ENCODE peak calls at places on chromosomes 7 and 10, in four cellular contexts. F is neuronal stem cell, L is H9, I is IMR-90. K is an unnamed sample.

GRCh38 chr10:11615396-11615795 is 3.9 kb upstream of the USP6NL start:
- DNase-seq in F (no peak), L (no peak), I (no peak), K (no peak)

GRCh38 chr10:14481752-14482151 is 151.0 kb upstream of the FRMD4A start:
- DNase-seq in I (peak; percentile 40), L (no peak), F (no peak), K (peak; percentile 82)

GRCh38 chr7:69982197-69982596 is 383.9 kb downstream of the AUTS2 start:
- DNase-seq in I (no peak), L (no peak), F (peak; percentile 53), K (no peak)

GRCh38 chr10:22712959-22713852 is 1.2 kb downstream of the PIP4K2A start:
- DNase-seq in F (peak; percentile 14), I (peak; percentile 33), L (peak; percentile 31), K (peak; percentile 56)

GRCh38 chr10:95394161-95394880 is 103.5 kb upstream of the PDLIM1 start:
- DNase-seq in L (peak; percentile 24), I (no peak), F (no peak), K (no peak)

GRCh38 chr7:22724861-22725260 is 2.1 kb upstream of the IL6 start:
- DNase-seq in F (no peak), I (no peak), L (no peak), K (no peak)

GRCh38 chr10:126243976-126244375 is 144.3 kb downstream of the ADAM12 start:
- DNase-seq in L (no peak), F (no peak), I (peak; percentile 95), K (no peak)

GRCh38 chr10:120039826-120040225 is 147.3 kb downstream of the SEC23IP start:
- DNase-seq in L (no peak), I (no peak), F (no peak), K (no peak)

GRCh38 chr10:75853085-75853484 is 421.7 kb downstream of the LRMDA start:
- DNase-seq in F (no peak), I (no peak), L (no peak), K (peak; percentile 6)

GRCh38 chr7:124765401-124766352 is at the start of gene GPR37:
- DNase-seq in F (peak; percentile 70), I (peak; percentile 93), L (peak; percentile 95), K (peak; percentile 95)

GRCh38 chr7:137579913-137580640 is 236.5 kb upstream of the PTN start:
- DNase-seq in I (peak; percentile 95), F (no peak), L (no peak), K (peak; percentile 83)

GRCh38 chr7:78490526-78490925 is 692.0 kb downstream of the PHTF2 start:
- DNase-seq in I (no peak), L (no peak), F (no peak), K (no peak)

GRCh38 chr7:80876894-80877414 is 41.9 kb downstream of the SEMA3C start:
- DNase-seq in I (peak; percentile 56), L (no peak), F (no peak), K (peak; percentile 82)

GRCh38 chr10:100972115-100972903 is 3.0 kb downstream of the SEMA4G start:
- DNase-seq in F (no peak), L (no peak), I (no peak), K (no peak)

GRCh38 chr7:121761399-121761798 is 111.6 kb upstream of the PTPRZ1 start:
- DNase-seq in I (no peak), L (no peak), F (no peak), K (no peak)

GRCh38 chr10:28875535-28876208 is 198.4 kb downstream of the BAMBI start:
- DNase-seq in F (peak; percentile 29), I (peak; percentile 73), L (peak; percentile 54), K (peak; percentile 74)

GRCh38 chr7:128406986-128407589 is 2.7 kb downstream of the IMPDH1 start:
- DNase-seq in I (no peak), F (no peak), L (no peak), K (no peak)

GRCh38 chr7:1466524-1467271 is 7.4 kb upstream of the MICALL2 start:
- DNase-seq in F (no peak), L (peak; percentile 75), I (peak; percentile 41), K (peak; percentile 77)

GRCh38 chr7:47721670-47722069 is 139.8 kb upstream of the TNS3 start:
- DNase-seq in I (no peak), F (no peak), L (peak; percentile 60), K (no peak)

GRCh38 chr7:127983804-127984332 is 47.4 kb downstream of the LRRC4 start:
- DNase-seq in I (peak; percentile 24), L (no peak), F (no peak), K (peak; percentile 46)

GRCh38 chr7:111138196-111138569 is 47.3 kb downstream of the LRRN3 start:
- DNase-seq in I (peak; percentile 57), L (no peak), F (no peak), K (peak; percentile 61)

GRCh38 chr10:74307061-74307651 is 156.1 kb downstream of the ADK start:
- DNase-seq in F (no peak), I (no peak), L (no peak), K (no peak)

GRCh38 chr10:118305730-118306129 is 36.4 kb downstream of the FAM204A start:
- DNase-seq in L (no peak), F (no peak), I (no peak), K (no peak)

GRCh38 chr7:158431941-158432347 is 155.7 kb downstream of the PTPRN2 start:
- DNase-seq in F (no peak), L (no peak), I (peak; percentile 28), K (peak; percentile 71)

GRCh38 chr10:19816420-19817250 is at the start of gene PLXDC2:
- DNase-seq in I (peak; percentile 36), F (peak; percentile 44), L (peak; percentile 51), K (peak; percentile 59)

GRCh38 chr7:921581-922333 is 32.7 kb downstream of the ADAP1 start:
- DNase-seq in F (no peak), L (no peak), I (no peak), K (no peak)

GRCh38 chr7:2553108-2553507 is 2.2 kb downstream of the BRAT1 start:
- DNase-seq in I (no peak), F (no peak), L (no peak), K (no peak)

GRCh38 chr7:154736389-154736788 is 266.5 kb downstream of the PAXIP1 start:
- DNase-seq in L (no peak), I (no peak), F (no peak), K (no peak)

GRCh38 chr7:44073664-44074348 is 8.4 kb upstream of the PGAM2 start:
- DNase-seq in F (no peak), I (peak; percentile 66), L (peak; percentile 88), K (no peak)

GRCh38 chr10:131107970-131108369 is 203.6 kb downstream of the TCERG1L start:
- DNase-seq in I (no peak), F (no peak), L (no peak), K (no peak)

GRCh38 chr7:129684777-129685176 is 73.3 kb downstream of the NRF1 start:
- DNase-seq in F (no peak), I (no peak), L (no peak), K (no peak)

GRCh38 chr10:110701618-110701971 is 57.5 kb downstream of the RBM20 start:
- DNase-seq in L (no peak), F (no peak), I (no peak), K (no peak)

GRCh38 chr10:48243487-48243886 is 31.0 kb downstream of the FRMPD2 start:
- DNase-seq in I (no peak), L (peak; percentile 34), F (no peak), K (no peak)

GRCh38 chr10:35640474-35640873 is 1.6 kb downstream of the FZD8 start:
- DNase-seq in I (peak; percentile 76), L (peak; percentile 78), F (peak; percentile 63), K (peak; percentile 81)

GRCh38 chr7:123366991-123367390 is 167.2 kb upstream of the SLC13A1 start:
- DNase-seq in I (no peak), L (no peak), F (no peak), K (no peak)

GRCh38 chr10:97858001-97858439 is 8.4 kb downstream of the GOLGA7B start:
- DNase-seq in F (no peak), L (no peak), I (no peak), K (no peak)

GRCh38 chr7:81470084-81470723 is 299.6 kb downstream of the HGF start:
- DNase-seq in L (peak; percentile 72), I (peak; percentile 81), F (peak; percentile 37), K (peak; percentile 73)

GRCh38 chr10:119989966-119990365 is 97.4 kb downstream of the SEC23IP start:
- DNase-seq in I (no peak), L (no peak), F (no peak), K (no peak)

GRCh38 chr7:101494602-101495329 is 132.1 kb downstream of the COL26A1 start:
- DNase-seq in I (no peak), L (peak; percentile 69), F (no peak), K (no peak)
- H3K14ac ChIP-seq in I (no peak overlapping the region), L (peak overlapping the region; percentile 9), F (no peak overlapping the region), K (no peak overlapping the region)

GRCh38 chr10:91117496-91117895 is 103.0 kb upstream of the PCGF5 start:
- DNase-seq in F (no peak), L (no peak), I (no peak), K (no peak)
- H3K14ac ChIP-seq in F (no peak overlapping the region), L (no peak overlapping the region), I (no peak overlapping the region), K (no peak overlapping the region)

GRCh38 chr7:29239638-29240037 is 45.1 kb downstream of the CHN2 start:
- DNase-seq in F (no peak), I (no peak), L (peak; percentile 56), K (no peak)
- H3K14ac ChIP-seq in F (no peak overlapping the region), I (no peak overlapping the region), L (no peak overlapping the region), K (no peak overlapping the region)

GRCh38 chr10:124939290-124939689 is 2.6 kb upstream of the ZRANB1 start:
- DNase-seq in I (no peak), L (no peak), F (no peak), K (no peak)
- H3K14ac ChIP-seq in I (no peak overlapping the region), L (no peak overlapping the region), F (no peak overlapping the region), K (no peak overlapping the region)

GRCh38 chr10:4013651-4014085 is 228.7 kb upstream of the KLF6 start:
- DNase-seq in L (no peak), I (no peak), F (no peak), K (no peak)

GRCh38 chr10:4018054-4018511 is 233.1 kb upstream of the KLF6 start:
- DNase-seq in L (no peak), I (no peak), F (no peak), K (no peak)

GRCh38 chr10:4012848-4013247 is 227.8 kb upstream of the KLF6 start:
- DNase-seq in I (no peak), L (no peak), F (no peak), K (no peak)

GRCh38 chr10:4017336-4017735 is 232.3 kb upstream of the KLF6 start:
- DNase-seq in F (no peak), I (no peak), L (no peak), K (no peak)

DNA sequence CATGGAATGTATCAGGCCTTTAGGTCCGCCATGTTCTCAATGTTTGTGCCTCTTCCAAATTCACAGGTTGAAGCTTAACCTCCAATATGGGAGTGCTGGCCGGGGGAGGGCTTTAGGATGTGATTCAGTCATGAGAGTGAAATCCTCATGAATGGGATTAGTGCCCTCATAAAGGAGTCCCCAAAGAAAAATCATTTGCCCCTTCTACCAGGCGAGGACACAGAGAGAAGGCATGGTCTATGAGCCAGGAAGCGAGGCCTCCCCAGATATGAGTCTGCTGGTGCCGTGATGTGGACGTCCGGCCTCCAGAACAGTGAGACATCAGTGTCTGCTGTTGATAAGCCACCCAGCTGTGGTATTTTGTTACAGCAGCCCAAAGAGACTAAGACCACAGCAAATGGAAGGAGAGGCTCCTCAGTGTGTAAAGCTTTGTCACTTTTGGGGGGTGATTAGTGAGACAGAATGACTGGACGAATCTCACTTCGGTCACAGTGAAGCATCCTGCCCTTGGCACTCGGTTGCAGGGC is 231.3 kb upstream of the KLF6 start:
- DNase-seq in L (no peak), I (no peak), F (no peak), K (no peak)
- H3K14ac ChIP-seq in L (no peak overlapping the region), I (no peak overlapping the region), F (no peak overlapping the region), K (no peak overlapping the region)